ENCODE peak calls at places on chromosome 17, in four cellular contexts. W, J, R and V are unnamed samples.

GRCh38 chr17:75232786-75233185 is 27.3 kb downstream of the NUP85 start:
- DNase-seq in W (no peak), J (no peak), R (no peak), V (no peak)

GRCh38 chr17:29291163-29291752 is 2.7 kb downstream of the NUFIP2 start:
- DNase-seq in W (peak; percentile 66), J (peak; percentile 39), R (peak; percentile 35), V (peak; percentile 50)

GRCh38 chr17:79974786-79975497 is 60.7 kb downstream of the TBC1D16 start:
- DNase-seq in W (no peak), J (peak; percentile 73), R (no peak), V (peak; percentile 35)

GRCh38 chr17:1331708-1332107 is 52.2 kb downstream of the TRARG1 start:
- DNase-seq in W (no peak), J (peak; percentile 54), R (no peak), V (no peak)

GRCh38 chr17:68775338-68775737 is 174.2 kb upstream of the FAM20A start:
- DNase-seq in W (no peak), J (no peak), R (no peak), V (no peak)

GRCh38 chr17:44501866-44502265 is 1.3 kb downstream of the GPATCH8 start:
- DNase-seq in W (no peak), J (peak; percentile 13), R (no peak), V (no peak)

GRCh38 chr17:19248923-19249574 is 11.9 kb downstream of the EPN2 start:
- DNase-seq in W (no peak), J (peak; percentile 18), R (no peak), V (no peak)

GRCh38 chr17:65749479-65749878 is 188.0 kb upstream of the AXIN2 start:
- DNase-seq in W (peak; percentile 65), J (no peak), R (no peak), V (no peak)

GRCh38 chr17:78010759-78011158 is 52.3 kb downstream of the TNRC6C start:
- DNase-seq in W (no peak), J (no peak), R (no peak), V (no peak)

GRCh38 chr17:72388765-72389473 is 268.1 kb downstream of the SOX9 start:
- DNase-seq in W (no peak), J (no peak), R (peak; percentile 93), V (no peak)

GRCh38 chr17:9363440-9364350 is 211.9 kb downstream of the STX8 start:
- DNase-seq in W (no peak), J (no peak), R (no peak), V (no peak)

GRCh38 chr17:82888583-82889495 is 49.0 kb upstream of the ZNF750 start:
- DNase-seq in W (peak; percentile 20), J (no peak), R (no peak), V (peak; percentile 69)

GRCh38 chr17:68238488-68238887 is 9.4 kb upstream of the AMZ2 start:
- DNase-seq in W (no peak), J (no peak), R (no peak), V (no peak)

GRCh38 chr17:4950075-4950756 is 703 bp upstream of the ENO3 start:
- DNase-seq in W (peak; percentile 56), J (peak; percentile 55), R (no peak), V (peak; percentile 82)

GRCh38 chr17:27810211-27810901 is 10.0 kb upstream of the NOS2 start:
- DNase-seq in W (no peak), J (no peak), R (peak; percentile 76), V (no peak)

GRCh38 chr17:40315206-40315605 is 6.2 kb downstream of the RARA start:
- DNase-seq in W (no peak), J (no peak), R (no peak), V (no peak)

GRCh38 chr17:49784636-49785035 is 3.8 kb upstream of the KAT7 start:
- DNase-seq in W (no peak), J (no peak), R (no peak), V (no peak)

GRCh38 chr17:49788443-49789277 is at the start of gene KAT7:
- DNase-seq in W (peak; percentile 99), J (peak; percentile 98), R (peak; percentile 99), V (peak; percentile 98)

GRCh38 chr17:49789278-49789578 is 747 bp downstream of the KAT7 start:
- DNase-seq in W (no peak), J (no peak), R (no peak), V (no peak)

GRCh38 chr17:49783051-49783715 is 5.3 kb upstream of the KAT7 start:
- DNase-seq in W (no peak), J (no peak), R (no peak), V (no peak)

DNA sequence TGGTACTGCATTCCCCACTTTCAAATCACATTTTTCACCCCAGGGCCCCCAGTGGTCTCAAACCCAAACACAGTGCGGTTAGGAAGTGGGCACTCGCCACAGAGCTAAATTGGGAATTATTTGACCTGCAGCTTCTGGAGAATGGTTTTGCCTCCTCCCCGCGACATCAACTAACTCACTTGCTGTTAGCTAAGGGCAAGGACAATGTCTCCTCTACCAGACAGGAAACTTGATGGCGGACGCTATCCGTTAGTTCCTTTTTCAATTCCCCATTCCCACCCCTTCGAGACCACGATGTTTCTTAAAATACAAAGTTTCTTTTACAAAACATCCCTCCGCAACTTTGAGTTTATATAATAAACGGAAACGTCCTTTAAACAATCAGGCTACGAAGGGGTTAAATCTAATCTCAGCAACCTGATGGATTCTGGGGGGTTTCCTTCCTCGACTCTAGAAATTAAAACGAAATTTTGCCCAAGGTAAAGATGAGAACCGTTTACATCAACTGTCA is 494 bp upstream of the KAT7 start:
- DNase-seq in W (no peak), J (no peak), R (no peak), V (peak; percentile 21)
- TF ChIP-seq MXI1 in W (no peak), J (no peak), R (no peak), V (no peak)

DNA sequence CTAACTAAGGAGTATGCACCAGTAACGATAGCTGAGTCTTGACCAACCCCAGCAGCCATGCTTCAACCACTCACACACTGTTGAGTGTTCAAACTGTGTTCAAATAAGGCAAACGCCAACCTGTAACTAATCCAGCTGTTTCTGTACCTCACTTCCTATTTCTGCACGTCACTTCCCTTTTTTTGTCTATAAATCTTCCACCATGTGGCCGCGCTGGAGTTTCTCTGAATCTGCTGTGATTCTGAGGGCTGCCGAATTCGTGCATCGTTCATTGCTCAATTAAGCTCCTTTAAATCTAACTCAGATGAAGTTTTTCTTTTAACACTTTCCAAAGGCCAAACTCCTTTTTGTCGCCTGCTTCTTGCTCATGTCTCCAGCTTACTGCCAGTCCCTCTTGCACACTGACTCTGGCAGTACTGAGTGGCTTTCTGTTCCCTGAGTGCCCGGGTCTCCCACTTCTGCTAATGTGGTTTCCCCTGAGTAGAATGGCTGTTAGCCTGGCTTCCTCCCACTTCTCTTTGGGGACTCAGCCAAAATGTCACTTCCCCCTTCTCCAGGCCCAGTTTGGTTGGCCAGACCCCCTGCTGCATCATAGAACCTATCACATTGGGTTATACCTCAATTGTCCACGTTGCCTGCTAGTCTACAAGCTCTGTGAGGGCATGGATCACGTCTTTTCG is 304.2 kb downstream of the HS3ST3B1 start:
- DNase-seq in W (no peak), J (no peak), R (no peak), V (no peak)
- TF ChIP-seq REST in W (no peak), J (no peak), R (no peak), V (no peak)

DNA sequence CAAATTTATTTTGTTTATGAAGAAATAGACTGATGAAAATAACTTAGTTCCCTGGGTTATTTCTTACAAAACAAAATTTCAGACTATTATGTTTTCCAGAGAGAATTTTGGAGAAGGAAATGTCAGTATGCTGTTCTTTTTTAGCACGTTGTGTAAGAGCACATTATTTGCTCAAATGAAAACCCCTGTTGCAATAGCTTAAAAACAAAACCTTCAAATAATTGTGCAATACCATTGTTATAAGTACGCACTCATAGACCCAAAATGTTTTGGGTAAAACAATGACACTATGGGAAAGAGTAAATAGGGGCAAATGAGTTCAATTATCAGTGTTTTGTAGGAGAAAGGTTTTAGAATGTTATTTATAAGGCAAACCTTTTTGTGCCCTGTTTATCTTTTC is 18.2 kb downstream of the VMP1 start:
- DNase-seq in W (peak; percentile 68), J (no peak), R (no peak), V (no peak)
- TF ChIP-seq GABPA in W (peak; percentile 34), J (no peak), R (no peak), V (no peak)

GRCh38 chr17:76386966-76387765 is 2.8 kb downstream of the SPHK1 start:
- DNase-seq in W (no peak), J (no peak), R (no peak), V (no peak)

GRCh38 chr17:76384222-76384986 is at the start of gene SPHK1:
- DNase-seq in W (peak; percentile 74), J (peak; percentile 92), R (no peak), V (peak; percentile 91)

GRCh38 chr17:76383645-76384221 is 676 bp upstream of the SPHK1 start:
- DNase-seq in W (peak; percentile 63), J (peak; percentile 75), R (no peak), V (peak; percentile 90)

GRCh38 chr17:76385892-76386786 is 1.7 kb downstream of the SPHK1 start:
- DNase-seq in W (peak; percentile 85), J (peak; percentile 93), R (no peak), V (peak; percentile 96)

DNA sequence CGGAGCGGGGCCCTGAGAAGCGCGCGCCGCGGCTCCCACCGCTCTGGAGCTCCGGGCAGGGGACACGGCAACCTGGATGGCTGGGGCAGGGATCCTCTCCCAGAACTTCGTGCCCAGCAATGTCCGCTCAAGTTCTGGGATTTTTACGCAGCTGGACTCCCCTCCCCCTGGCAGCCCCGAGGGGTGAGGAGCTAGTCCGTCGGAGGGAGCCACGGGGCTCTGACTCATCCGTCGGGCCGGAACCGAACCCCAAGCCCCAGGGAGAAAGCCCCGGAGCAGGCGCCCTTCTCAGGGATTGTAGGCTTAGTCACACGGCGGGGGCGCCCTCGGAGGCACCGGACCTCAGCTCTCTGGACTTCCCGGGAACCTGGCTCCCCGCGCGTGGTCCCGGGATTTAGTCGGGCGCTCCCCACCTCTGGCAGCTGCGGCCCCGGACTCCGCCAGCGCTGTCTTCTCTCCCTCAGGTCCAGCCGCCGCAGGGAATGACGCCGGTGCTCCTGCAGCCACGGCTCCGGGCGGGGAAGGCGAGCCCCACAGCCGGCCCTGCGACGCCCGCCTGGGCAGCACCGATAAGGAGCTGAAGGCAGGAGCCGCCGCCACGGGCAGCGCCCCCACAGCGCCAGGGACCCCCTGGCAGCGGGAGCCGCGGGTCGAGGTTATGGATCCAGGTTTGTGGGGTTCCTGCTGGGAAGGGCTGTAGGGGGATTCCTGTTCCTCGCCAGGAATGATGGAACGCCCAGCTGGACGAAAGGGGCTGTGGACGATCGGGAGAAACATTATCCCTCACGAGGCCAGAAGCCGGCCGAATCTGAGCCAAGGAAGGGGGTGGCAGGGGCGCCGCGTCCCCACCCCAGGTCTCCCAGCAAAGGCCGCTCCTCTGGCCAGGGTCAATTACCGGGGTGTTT is 830 bp downstream of the SPHK1 start:
- DNase-seq in W (peak; percentile 39), J (peak; percentile 82), R (no peak), V (peak; percentile 76)
- TF ChIP-seq MXI1 in W (no peak), J (no peak), R (no peak), V (no peak)

GRCh38 chr17:17425591-17425990 is 51.2 kb upstream of the MED9 start:
- DNase-seq in W (no peak), J (no peak), R (no peak), V (no peak)

GRCh38 chr17:17424552-17424951 is 52.2 kb upstream of the MED9 start:
- DNase-seq in W (no peak), J (no peak), R (no peak), V (no peak)

GRCh38 chr17:17423656-17424055 is 53.1 kb upstream of the MED9 start:
- DNase-seq in W (no peak), J (no peak), R (no peak), V (no peak)

GRCh38 chr17:17425005-17425404 is 51.8 kb upstream of the MED9 start:
- DNase-seq in W (no peak), J (no peak), R (no peak), V (no peak)

DNA sequence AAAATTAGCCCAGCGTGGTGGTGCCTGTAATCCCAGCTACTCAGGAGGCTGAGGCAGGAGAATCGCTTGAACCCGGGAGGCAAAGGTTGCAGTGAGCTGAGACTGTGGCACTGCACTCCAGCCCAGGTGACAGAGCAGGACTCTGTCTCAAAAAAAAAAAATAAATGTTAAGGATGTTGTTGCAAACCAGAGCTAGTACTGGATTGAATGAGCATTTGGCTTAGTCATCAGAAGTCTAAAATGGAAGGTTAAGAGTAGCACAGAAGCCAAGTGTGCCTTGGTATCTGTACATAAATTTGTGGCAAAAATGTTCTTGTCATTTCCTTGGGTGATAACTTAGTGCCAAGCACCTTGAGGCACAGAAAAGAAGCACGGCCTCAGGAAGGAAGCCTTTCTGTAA is 50.6 kb upstream of the MED9 start:
- DNase-seq in W (no peak), J (no peak), R (no peak), V (no peak)
- TF ChIP-seq REST in W (no peak), J (no peak), R (no peak), V (no peak)